ENCODE peak calls at places on chromosomes 6 and 20, in five cellular contexts. X, R, H, E and Z are unnamed samples.
A peak's percentile ranks its signal among the peaks of the same experiment; 100 is the strongest.

GRCh38 chr6:16840725-16841124 is 79.5 kb upstream of the ATXN1 start:
- DNase-seq in X (no peak), R (no peak), H (no peak), E (peak; percentile 26), Z (no peak)

GRCh38 chr6:22251331-22251730 is 45.5 kb downstream of the PRL start:
- DNase-seq in X (no peak), R (peak; percentile 75), H (no peak), E (no peak), Z (peak; percentile 14)

GRCh38 chr6:93727447-93727846 is 308.1 kb upstream of the EPHA7 start:
- DNase-seq in X (no peak), R (no peak), H (no peak), E (no peak), Z (no peak)

GRCh38 chr6:130432838-130433237 is 67.0 kb downstream of the TMEM200A start:
- DNase-seq in X (no peak), R (no peak), H (no peak), E (no peak), Z (no peak)

GRCh38 chr20:34222208-34222607 is 19.0 kb upstream of the ASIP start:
- DNase-seq in X (no peak), R (peak; percentile 98), H (no peak), E (no peak), Z (peak; percentile 95)

GRCh38 chr6:28923318-28924102 is at the start of gene TRIM27:
- DNase-seq in X (peak; percentile 90), R (peak; percentile 75), H (peak; percentile 82), E (peak; percentile 96), Z (peak; percentile 89)

GRCh38 chr6:90610291-90610670 is 23.4 kb upstream of the MAP3K7 start:
- DNase-seq in X (no peak), R (no peak), H (peak; percentile 23), E (peak; percentile 31), Z (no peak)

GRCh38 chr6:49541210-49541724 is 9.2 kb upstream of the C6orf141 start:
- DNase-seq in X (no peak), R (peak; percentile 52), H (no peak), E (peak; percentile 40), Z (peak; percentile 90)

GRCh38 chr6:141561154-141561553 is 571.6 kb upstream of the GJE1 start:
- DNase-seq in X (no peak), R (no peak), H (no peak), E (no peak), Z (no peak)

DNA sequence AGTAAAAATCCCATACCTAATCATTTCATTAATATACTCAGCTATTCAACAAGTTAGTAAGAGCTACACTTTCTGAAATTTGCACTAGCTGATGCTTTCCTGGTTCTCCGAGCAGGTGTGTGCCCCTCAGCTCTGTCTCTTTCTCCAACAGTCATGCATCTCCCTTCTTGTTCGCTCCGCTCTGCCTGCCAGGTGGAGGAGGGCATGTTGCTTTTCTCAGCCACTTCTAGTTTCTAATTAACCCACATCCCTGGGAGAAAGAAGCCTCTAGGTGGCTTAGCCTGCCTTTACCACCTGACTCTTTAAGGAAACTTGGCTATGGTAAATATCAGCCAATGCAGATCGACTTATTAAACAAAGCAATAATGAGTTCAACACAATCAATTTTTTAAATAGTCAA is 34.2 kb downstream of the LRFN2 start:
- DNase-seq in X (no peak), R (no peak), H (no peak), E (no peak), Z (no peak)
- H2BK120ac ChIP-seq in X (no peak overlapping the region), R (no peak overlapping the region), H (no peak overlapping the region), E (no peak overlapping the region), Z (no peak overlapping the region)

DNA sequence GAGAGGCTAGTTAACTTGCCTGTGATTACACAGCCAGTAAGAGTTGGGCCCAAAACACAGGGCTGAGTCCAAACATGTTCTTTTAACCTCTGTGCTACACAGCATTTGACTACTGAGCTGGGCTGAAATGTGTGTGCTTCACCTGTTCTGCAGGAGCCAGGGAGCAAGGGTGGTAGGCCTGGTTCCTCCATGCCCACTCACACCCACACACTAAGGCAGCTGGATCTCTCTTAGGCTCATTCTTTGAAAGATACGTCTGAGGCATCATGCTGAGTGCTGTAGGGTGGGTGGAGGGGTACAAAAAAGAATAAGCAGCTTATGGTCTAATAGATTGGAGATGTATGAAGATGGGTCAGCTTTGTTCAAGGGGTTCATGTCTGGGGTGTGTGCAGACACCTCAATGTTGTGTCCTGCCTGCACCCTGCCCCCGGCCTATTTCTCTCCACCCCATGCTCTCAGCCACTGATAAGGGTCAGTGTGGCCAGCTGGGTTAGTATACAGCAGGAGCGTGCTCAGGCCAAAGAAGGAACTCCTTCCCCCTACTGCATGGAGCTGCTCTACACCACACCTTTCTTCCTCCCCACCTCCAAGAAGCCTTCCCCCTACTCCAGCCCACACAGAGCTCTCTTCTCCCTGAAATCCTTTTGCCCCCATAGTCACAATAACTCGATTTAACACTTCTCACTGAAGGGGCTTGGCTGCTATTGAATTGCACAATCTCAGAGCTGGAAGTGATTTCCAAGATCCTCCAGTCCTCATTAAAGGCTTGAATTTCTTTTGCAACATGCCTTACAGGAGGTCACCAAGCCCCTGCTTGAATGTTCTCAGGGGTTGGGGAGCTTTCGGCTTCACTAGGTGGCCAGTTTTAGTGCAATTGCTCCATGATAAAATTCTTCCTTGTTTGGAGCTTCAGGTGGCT is 3.4 kb downstream of the PPP2R5D start:
- DNase-seq in X (no peak), R (no peak), H (no peak), E (no peak), Z (no peak)
- H3K27ac ChIP-seq in X (no peak overlapping the region), R (no peak overlapping the region), H (no peak overlapping the region), E (no peak overlapping the region), Z (no peak overlapping the region)

DNA sequence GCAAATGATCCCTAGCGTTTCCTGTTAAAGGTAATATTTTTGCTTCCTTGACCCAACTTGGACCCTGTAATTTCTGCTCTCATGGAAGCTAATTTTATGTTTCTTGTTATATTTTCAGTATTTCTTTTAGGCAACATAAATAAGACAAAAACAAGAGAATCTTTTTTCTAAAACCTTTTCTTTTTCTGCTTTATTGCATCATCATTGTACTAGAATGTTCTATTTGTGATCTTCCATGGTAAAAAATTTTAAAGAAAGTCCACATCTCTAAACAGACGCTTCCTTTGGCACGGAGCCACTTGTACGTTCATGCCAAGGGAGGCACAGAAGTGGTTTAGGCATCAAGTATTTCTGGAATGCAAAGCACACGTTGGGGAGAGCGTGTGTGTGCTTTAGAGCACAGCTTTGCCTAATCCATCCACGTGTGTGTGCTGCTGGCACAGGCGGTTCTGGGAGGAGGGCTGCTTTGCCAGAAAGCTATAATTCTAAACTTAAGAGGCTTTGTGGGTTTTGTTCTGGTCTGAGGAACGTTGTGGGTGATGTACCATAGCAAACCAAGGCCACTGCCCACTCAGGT is 98.3 kb downstream of the SASH1 start:
- DNase-seq in X (no peak), R (peak; percentile 85), H (no peak), E (peak; percentile 48), Z (peak; percentile 82)
- H2BK5ac ChIP-seq in X (no peak overlapping the region), R (peak overlapping the region; percentile 83), H (no peak overlapping the region), E (no peak overlapping the region), Z (peak overlapping the region; percentile 75)

DNA sequence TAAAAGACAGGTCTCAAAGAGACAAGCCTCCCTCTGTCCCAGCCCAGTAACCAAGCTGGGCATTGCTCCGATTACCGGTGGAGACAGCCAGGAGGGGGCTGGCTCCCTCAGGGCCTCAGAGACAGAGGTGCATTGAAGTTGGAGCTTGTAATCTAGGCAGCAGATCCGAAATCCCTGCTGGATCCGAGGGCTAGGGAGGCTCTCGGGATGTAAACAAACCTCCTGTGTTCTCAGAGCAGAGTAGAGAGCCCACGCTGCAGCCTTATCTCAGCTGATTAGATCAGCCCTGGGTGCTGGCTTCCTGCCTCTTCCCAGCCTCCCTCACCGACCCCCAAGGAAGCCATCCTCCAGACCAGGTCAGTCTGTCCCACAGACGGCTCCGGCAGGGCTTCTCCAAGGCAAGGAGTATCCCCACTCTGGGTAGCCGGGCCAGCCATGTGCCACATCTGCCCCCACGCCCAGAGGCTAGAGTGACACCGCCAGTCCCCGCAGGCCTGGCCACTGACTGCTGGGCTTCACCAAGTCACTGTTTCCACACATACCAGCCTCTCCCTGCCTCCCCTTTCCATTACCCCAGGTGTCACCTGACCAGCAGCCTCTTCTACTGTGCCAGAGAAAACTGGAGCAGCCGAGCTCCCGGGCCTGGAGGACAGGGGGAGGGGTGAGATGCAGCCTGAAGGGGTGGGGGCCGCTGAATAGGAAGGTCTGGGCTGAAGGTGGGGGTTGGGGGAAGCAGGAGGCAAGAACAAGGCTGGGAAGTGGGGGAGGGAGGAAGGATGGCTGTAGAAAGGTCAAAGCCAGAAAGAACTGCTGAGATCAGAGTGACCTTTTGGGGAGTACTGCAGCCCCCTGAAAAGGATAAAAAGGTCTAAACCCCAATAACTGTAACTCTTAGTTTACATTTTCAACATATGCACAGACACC is 6.0 kb downstream of the SDC4 start:
- DNase-seq in X (peak; percentile 82), R (peak; percentile 74), H (no peak), E (peak; percentile 98), Z (peak; percentile 77)
- H2BK120ac ChIP-seq in X (no peak overlapping the region), R (peak overlapping the region; percentile 95), H (no peak overlapping the region), E (peak overlapping the region; percentile 16), Z (peak overlapping the region; percentile 59)

GRCh38 chr20:5650191-5650691 is 100.0 kb upstream of the SHLD1 start:
- DNase-seq in X (no peak), R (no peak), H (no peak), E (no peak), Z (no peak)

GRCh38 chr20:5657190-5657872 is 92.9 kb upstream of the SHLD1 start:
- DNase-seq in X (no peak), R (peak; percentile 99), H (no peak), E (no peak), Z (peak; percentile 99)

GRCh38 chr20:5654557-5654956 is 95.6 kb upstream of the SHLD1 start:
- DNase-seq in X (no peak), R (peak; percentile 97), H (no peak), E (no peak), Z (peak; percentile 91)

GRCh38 chr20:5656136-5656535 is 94.1 kb upstream of the SHLD1 start:
- DNase-seq in X (no peak), R (no peak), H (no peak), E (no peak), Z (no peak)

DNA sequence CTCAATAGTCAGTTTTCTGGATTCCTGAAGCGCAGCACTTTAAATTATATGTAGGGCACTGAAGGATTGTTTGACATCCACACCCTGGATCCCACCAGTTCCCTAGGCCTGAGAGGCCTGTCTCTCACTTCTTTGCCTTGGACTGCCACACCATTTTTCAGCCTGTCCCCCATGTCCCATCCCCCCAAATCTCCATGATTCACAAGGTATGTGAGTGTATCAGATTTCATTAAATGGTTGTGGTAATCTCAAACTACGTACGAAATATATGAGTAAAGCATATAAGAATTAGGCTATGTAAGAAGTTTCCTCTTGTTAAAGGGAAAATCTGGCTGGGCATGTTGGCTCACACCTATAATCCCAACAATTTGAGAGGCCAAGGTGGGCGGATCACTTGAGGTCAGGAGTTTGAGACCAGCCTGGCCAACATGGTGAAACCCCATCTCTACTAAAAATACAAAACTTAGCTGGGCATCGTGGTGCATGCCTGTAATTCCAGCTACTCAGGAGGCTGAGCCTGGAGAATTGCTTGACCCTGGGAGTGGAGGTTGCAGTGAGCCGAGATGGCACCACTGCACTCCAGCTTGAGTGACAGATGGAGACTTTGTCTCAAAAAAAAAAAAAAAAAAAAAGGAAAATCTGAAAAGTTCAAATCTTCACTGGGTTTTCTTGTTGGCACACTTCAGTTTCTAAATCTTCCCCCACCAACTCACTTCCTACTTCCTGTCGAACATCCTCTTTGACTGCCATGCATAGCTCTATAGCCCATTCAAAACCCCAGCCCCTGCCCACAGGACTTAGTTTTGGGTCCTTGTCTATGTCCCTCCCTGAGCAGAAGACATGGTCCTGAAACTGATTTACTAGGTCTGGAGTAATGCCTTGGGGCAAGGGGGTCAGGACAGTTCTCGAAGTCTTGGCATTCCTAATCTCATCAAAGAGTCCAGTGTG is 97.3 kb upstream of the SHLD1 start:
- DNase-seq in X (no peak), R (peak; percentile 98), H (no peak), E (no peak), Z (peak; percentile 41)
- H3K27ac ChIP-seq in X (no peak overlapping the region), R (peak overlapping the region; percentile 85), H (no peak overlapping the region), E (no peak overlapping the region), Z (no peak overlapping the region)

GRCh38 chr20:16312998-16313397 is 260.2 kb downstream of the KIF16B start:
- DNase-seq in X (no peak), R (no peak), H (no peak), E (no peak), Z (no peak)
- H2BK5ac ChIP-seq in X (no peak overlapping the region), R (no peak overlapping the region), H (no peak overlapping the region), E (no peak overlapping the region), Z (no peak overlapping the region)